ENCODE peak calls at places on chromosomes 16 and 17, in seven cellular contexts. C, R, Q, B, F, W and U are unnamed samples.

GRCh38 chr17:75645501-75645888 is 12.3 kb downstream of the SMIM5 start:
- DNase-seq in Q (peak), W (peak), B (peak), C (peak), R (no peak), F (no peak), U (no peak)

GRCh38 chr16:28534542-28535373 is 4.0 kb downstream of the NUPR1 start:
- DNase-seq in C (no peak), W (peak), B (no peak), Q (no peak), R (no peak), F (no peak), U (no peak)

GRCh38 chr17:4498461-4499397 is at the start of gene SPNS2:
- DNase-seq in B (peak), R (peak), W (peak), F (no peak), C (peak), Q (peak), U (peak)

GRCh38 chr17:73283841-73284282 is 22.2 kb upstream of the CPSF4L start:
- DNase-seq in Q (peak), W (no peak), R (no peak), C (peak), F (peak), B (no peak), U (peak)

GRCh38 chr17:56897646-56898424 is 16.0 kb downstream of the TRIM25 start:
- DNase-seq in C (no peak), Q (no peak), B (no peak), F (no peak), W (no peak), R (no peak), U (no peak)

GRCh38 chr17:75875182-75875939 is 3.0 kb downstream of the TRIM47 start:
- DNase-seq in R (no peak), F (no peak), Q (no peak), W (no peak), C (no peak), B (no peak), U (no peak)

GRCh38 chr16:9092282-9092962 is 978 bp downstream of the HAPSTR1 start:
- DNase-seq in F (no peak), R (no peak), C (no peak), W (peak), B (peak), Q (peak), U (peak)

GRCh38 chr17:49338883-49339282 is 23.2 kb downstream of the ZNF652 start:
- DNase-seq in W (no peak), Q (peak), R (no peak), F (no peak), C (no peak), B (peak), U (no peak)

GRCh38 chr16:4694664-4695451 is 1.5 kb downstream of the NUDT16L1 start:
- DNase-seq in Q (peak), C (no peak), F (no peak), W (no peak), B (no peak), R (no peak), U (no peak)

GRCh38 chr17:34706029-34706428 is 126.6 kb downstream of the TMEM132E start:
- DNase-seq in B (no peak), Q (peak), W (no peak), F (no peak), C (peak), R (peak), U (peak)

GRCh38 chr17:50562266-50563094 is 2.0 kb downstream of the CACNA1G start:
- DNase-seq in Q (peak), W (no peak), F (no peak), R (no peak), C (peak), B (no peak), U (no peak)

GRCh38 chr17:62804822-62805221 is 3.3 kb downstream of the MARCHF10 start:
- DNase-seq in C (no peak), Q (no peak), F (no peak), W (peak), R (peak), B (peak), U (no peak)

GRCh38 chr17:6648181-6648580 is 3.2 kb downstream of the MED31 start:
- DNase-seq in Q (peak), W (no peak), C (no peak), B (peak), R (no peak), F (no peak), U (no peak)

GRCh38 chr17:7177210-7177953 is 1.8 kb downstream of the ASGR1 start:
- DNase-seq in Q (peak), B (peak), F (no peak), C (peak), R (peak), W (peak), U (peak)

GRCh38 chr16:65122974-65123845 is 1.3 kb upstream of the CDH11 start:
- DNase-seq in Q (peak), R (peak), W (no peak), F (no peak), C (peak), B (peak), U (peak)

GRCh38 chr17:56389356-56389755 is 204.1 kb upstream of the NOG start:
- DNase-seq in W (no peak), B (no peak), R (no peak), C (no peak), F (no peak), Q (no peak), U (no peak)

GRCh38 chr16:46673320-46674013 is 15.5 kb downstream of the VPS35 start:
- DNase-seq in W (peak), F (no peak), Q (peak), B (peak), R (peak), C (peak), U (peak)

GRCh38 chr16:84650062-84650991 is 2.0 kb downstream of the KLHL36 start:
- DNase-seq in B (peak), Q (no peak), W (peak), C (no peak), F (no peak), R (peak), U (no peak)

GRCh38 chr16:56193951-56194726 is 2.9 kb downstream of the GNAO1 start:
- DNase-seq in R (peak), Q (peak), C (peak), W (peak), B (peak), F (peak), U (peak)

GRCh38 chr17:81959362-81960129 is 1.4 kb downstream of the NOTUM start:
- DNase-seq in F (no peak), R (peak), B (peak), C (peak), W (no peak), Q (peak), U (no peak)

GRCh38 chr17:70158581-70158980 is 10.8 kb upstream of the KCNJ2 start:
- DNase-seq in Q (no peak), W (no peak), R (no peak), F (no peak), C (no peak), B (no peak), U (no peak)

GRCh38 chr16:57118461-57119084 is 26.2 kb downstream of the CPNE2 start:
- DNase-seq in B (no peak), Q (no peak), C (no peak), R (no peak), W (no peak), F (no peak), U (no peak)

GRCh38 chr17:14205992-14206461 is 30.6 kb downstream of the CDRT15 start:
- DNase-seq in R (no peak), B (no peak), Q (no peak), C (peak), F (no peak), W (no peak), U (no peak)

GRCh38 chr17:47862621-47863440 is 11.9 kb upstream of the SP6 start:
- DNase-seq in F (no peak), C (no peak), B (peak), Q (no peak), R (peak), W (no peak), U (no peak)

GRCh38 chr17:48444531-48445247 is 14.7 kb upstream of the SKAP1 start:
- DNase-seq in C (no peak), R (no peak), W (no peak), Q (no peak), F (no peak), B (no peak), U (no peak)

GRCh38 chr17:81401727-81402529 is 6.7 kb downstream of the BAHCC1 start:
- DNase-seq in C (peak), F (no peak), B (peak), R (no peak), Q (peak), W (no peak), U (no peak)

GRCh38 chr17:49968380-49969133 is 433 bp upstream of the DLX4 start:
- DNase-seq in B (peak), W (peak), C (peak), Q (peak), F (no peak), R (peak), U (no peak)

GRCh38 chr17:17466511-17466910 is 10.3 kb upstream of the MED9 start:
- DNase-seq in W (no peak), R (no peak), F (no peak), C (no peak), Q (no peak), B (no peak), U (no peak)

GRCh38 chr16:84950906-84951305 is 60.4 kb downstream of the ZDHHC7 start:
- DNase-seq in W (no peak), F (no peak), C (peak), R (no peak), Q (peak), B (no peak), U (no peak)

GRCh38 chr17:48746916-48747444 is 18.4 kb upstream of the HOXB13 start:
- DNase-seq in W (no peak), Q (no peak), F (no peak), C (peak), B (peak), R (no peak), U (no peak)

GRCh38 chr17:41910701-41911391 is 7.9 kb downstream of the ACLY start:
- DNase-seq in W (peak), C (no peak), R (peak), F (no peak), B (peak), Q (no peak), U (no peak)

GRCh38 chr17:8224891-8225812 is 14.8 kb upstream of the AURKB start:
- DNase-seq in R (no peak), C (no peak), F (no peak), B (no peak), Q (no peak), W (peak), U (no peak)

GRCh38 chr17:44206825-44207155 is 7.1 kb upstream of the ATXN7L3 start:
- DNase-seq in R (no peak), F (no peak), Q (no peak), B (no peak), W (no peak), C (no peak), U (no peak)

DNA sequence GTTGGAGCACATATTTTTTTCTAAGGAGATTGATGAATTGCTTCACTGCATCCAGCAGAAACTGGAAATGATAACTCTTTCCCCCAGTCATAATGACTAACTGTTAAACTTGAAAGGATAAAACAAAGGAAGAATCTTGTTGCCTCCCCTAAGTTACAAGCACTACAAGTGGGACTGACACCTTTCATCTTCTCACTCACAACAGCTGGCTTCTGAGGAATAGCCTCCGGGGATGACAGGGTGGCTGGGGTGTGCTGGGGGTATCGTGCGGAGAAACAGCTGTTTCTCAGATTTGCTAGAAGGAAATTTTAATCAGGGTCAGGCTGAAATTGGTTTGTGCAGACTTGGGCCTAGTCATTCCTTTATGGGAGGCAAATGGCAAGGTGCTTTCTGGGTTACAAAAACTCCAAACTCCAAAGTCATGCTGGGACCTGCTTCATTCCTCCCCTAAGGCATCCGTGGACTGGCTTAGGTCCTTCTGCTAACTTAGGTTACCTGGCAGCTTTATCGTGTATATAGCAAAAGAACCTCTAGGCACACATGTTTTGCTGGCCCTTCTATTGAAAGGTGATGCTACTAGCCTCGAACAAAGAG is 557.2 kb downstream of the TOX3 start:
- DNase-seq in R (no peak), Q (no peak), F (no peak), C (no peak), W (no peak), B (no peak), U (no peak)
- H2BK120ac ChIP-seq in R (no peak), Q (no peak), F (no peak), C (no peak), W (no peak), B (no peak), U (no peak)

DNA sequence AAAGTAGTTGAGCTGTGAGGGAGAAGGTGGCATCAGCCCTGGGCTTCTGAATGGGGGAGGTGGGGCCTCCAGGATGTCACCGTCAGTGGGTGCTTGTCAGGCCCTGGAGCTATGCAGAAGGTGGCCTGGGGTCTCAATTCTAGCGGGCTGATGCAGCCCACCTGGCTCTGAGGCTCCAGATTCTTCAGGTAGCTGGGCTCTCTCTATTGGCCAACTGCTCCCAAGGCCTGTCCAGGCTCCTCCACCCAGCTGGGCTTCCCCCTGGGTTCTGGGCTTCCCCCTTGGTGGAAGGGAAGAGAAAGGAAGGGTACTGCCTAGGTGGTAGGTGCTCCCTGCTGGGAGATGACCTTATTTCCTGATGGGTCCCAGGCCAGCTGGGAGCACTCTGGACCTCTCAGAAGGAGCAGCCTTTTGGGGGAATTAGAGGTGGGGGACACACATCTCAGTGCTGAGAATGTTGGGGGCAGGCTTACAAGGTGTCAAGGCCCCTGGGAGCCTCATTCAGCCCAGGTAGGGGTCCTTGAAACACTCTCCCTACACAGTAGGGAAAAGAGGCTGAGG is 1728.3 kb downstream of the TP53TG3F start:
- DNase-seq in B (no peak), Q (no peak), C (no peak), W (no peak), R (no peak), F (no peak), U (no peak)
- H2BK120ac ChIP-seq in B (no peak), Q (no peak), C (no peak), W (no peak), R (no peak), F (no peak), U (no peak)

DNA sequence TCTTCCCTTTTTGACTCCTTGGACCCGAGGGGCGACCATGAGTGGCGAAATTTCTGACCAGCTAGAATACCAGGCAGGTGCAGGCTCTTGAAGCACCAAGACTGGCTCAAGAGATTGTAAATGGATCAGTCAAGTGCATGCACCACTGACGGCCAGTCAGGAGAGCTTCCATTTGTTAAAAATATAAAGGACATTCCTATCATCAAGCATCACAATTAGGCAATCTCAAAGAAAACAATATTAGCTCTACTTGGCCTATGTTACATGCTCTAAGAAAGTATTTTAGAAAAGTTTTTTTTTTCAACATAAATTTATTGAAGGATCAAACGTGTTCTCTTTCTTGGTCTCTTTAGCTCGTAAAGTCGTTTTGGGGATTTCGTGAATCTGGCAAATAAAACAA is 1.5 kb upstream of the PRKCA start:
- DNase-seq in C (no peak), B (no peak), W (no peak), R (no peak), F (no peak), Q (no peak), U (no peak)
- H2BK120ac ChIP-seq in C (no peak), B (no peak), W (no peak), R (no peak), F (no peak), Q (no peak), U (no peak)

GRCh38 chr17:65754641-65755040 is 193.2 kb upstream of the AXIN2 start:
- DNase-seq in F (no peak), W (no peak), R (no peak), Q (no peak), C (no peak), B (no peak), U (no peak)
- H2BK120ac ChIP-seq in F (no peak), W (no peak), R (no peak), Q (no peak), C (no peak), B (no peak), U (no peak)

DNA sequence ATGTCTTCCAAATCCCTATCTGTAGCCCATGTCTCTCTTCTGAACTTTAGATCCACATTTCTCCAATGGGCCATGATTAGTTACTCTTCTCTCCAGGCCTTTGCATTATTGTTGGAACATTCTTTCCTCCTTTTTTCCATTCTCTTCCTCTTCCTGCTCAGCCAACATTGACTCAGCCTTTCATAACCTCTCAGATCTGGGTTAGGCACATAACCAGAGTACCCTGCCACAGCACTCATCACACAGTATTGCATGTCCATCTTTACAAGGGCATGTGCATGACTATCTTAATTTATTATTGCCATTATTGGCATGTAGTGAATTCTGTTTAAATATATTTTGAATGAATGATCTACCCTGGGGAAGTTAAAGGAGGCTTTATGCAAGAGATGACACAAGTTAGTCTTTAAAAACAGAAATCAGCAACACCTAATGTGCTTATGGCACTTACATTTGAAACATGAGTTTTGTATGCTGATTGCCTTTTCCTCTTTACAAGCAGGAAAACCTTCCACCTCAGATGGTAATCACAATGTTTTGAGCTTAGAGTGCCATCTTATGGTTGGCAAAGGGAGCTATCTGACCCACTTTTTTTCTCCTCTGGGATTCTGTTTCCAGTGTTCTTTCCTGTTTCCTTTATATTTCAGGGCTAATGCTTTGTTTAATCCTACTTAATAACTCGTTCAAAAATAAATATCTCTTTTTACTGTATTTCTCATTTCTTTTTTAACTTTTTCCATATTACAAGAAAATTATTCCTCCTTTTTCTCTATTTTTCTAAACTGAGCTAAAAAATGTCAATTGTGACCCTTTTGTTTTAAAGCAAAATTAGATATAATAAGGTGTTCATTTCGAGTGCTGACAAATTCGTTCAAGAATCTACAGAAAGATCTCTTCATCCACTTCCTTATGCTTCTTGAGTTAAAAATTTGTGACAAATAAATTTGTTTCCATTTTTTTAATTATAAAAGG is 151.0 kb upstream of the RBL2 start:
- DNase-seq in Q (peak), C (no peak), F (no peak), W (no peak), R (peak), B (peak), U (peak)
- H2BK120ac ChIP-seq in Q (no peak), C (no peak), F (no peak), W (no peak), R (no peak), B (no peak), U (no peak)

GRCh38 chr16:89855301-89855945 is 18.0 kb upstream of the TCF25 start:
- DNase-seq in B (no peak), W (no peak), C (no peak), F (no peak), Q (no peak), R (no peak), U (no peak)
- H2BK120ac ChIP-seq in B (no peak), W (no peak), C (no peak), F (no peak), Q (no peak), R (no peak), U (no peak)

DNA sequence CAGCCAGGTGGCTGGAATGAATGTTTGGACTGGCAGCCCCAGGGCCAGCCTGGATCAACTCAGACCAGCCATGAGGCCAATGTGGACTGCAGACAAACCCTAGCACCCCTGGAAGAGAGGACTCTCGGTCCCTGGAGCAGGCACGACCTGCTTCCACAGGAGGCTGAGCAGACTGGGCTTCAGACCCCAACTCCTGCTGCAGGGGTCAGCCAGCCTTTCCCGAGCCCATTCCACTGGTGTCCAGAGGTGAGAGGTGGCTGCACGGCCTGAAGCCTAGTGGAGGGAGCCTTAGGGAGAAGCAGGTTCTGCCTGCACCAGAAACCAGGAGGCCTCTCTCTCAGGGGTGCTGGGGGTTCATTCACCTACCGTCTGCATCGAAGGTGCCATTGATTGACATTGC is 97.1 kb downstream of the CPPED1 start:
- DNase-seq in W (no peak), B (no peak), R (no peak), F (no peak), C (no peak), Q (no peak), U (no peak)
- H2BK120ac ChIP-seq in W (no peak), B (no peak), R (no peak), F (no peak), C (no peak), Q (no peak), U (no peak)

GRCh38 chr16:67486805-67487204 is 3.5 kb upstream of the AGRP start:
- DNase-seq in B (peak), R (no peak), W (no peak), F (no peak), Q (no peak), C (no peak), U (no peak)
- H2BK120ac ChIP-seq in B (no peak), R (no peak), W (no peak), F (no peak), Q (no peak), C (no peak), U (no peak)

GRCh38 chr17:39183766-39184165 is 13.7 kb downstream of the CACNB1 start:
- DNase-seq in W (no peak), F (no peak), C (peak), B (no peak), R (no peak), Q (no peak), U (no peak)
- H2BK120ac ChIP-seq in W (no peak), F (no peak), C (no peak), B (no peak), R (no peak), Q (no peak), U (no peak)